ENCODE peak calls at places on chromosomes 16 and 17, in five cellular contexts. One of them, this sample, is unnamed.

GRCh38 chr17:17420561-17421269 is 56.1 kb upstream of the MED9 start:
- DNase-seq in sigmoid colon: peak; percentile 79
- DNase-seq in HCT116: no peak
- DNase-seq in transverse colon: no peak
- DNase-seq in esophagus muscularis mucosa: no peak
- DNase-seq in this sample: no peak

GRCh38 chr16:58515871-58516767 is 802 bp downstream of the SETD6 start:
- DNase-seq in HCT116: no peak
- DNase-seq in transverse colon: peak; percentile 67
- DNase-seq in sigmoid colon: peak; percentile 63
- DNase-seq in esophagus muscularis mucosa: no peak
- DNase-seq in this sample: peak; percentile 70

GRCh38 chr17:65334391-65334790 is 197.2 kb downstream of the RGS9 start:
- DNase-seq in sigmoid colon: no peak
- DNase-seq in esophagus muscularis mucosa: no peak
- DNase-seq in HCT116: no peak
- DNase-seq in transverse colon: no peak
- DNase-seq in this sample: no peak

GRCh38 chr17:49511810-49512209 is 16.7 kb downstream of the NGFR start:
- DNase-seq in transverse colon: no peak
- DNase-seq in esophagus muscularis mucosa: no peak
- DNase-seq in HCT116: no peak
- DNase-seq in sigmoid colon: no peak
- DNase-seq in this sample: no peak

GRCh38 chr17:549197-550040 is 165.2 kb downstream of the VPS53 start:
- DNase-seq in transverse colon: no peak
- DNase-seq in HCT116: no peak
- DNase-seq in esophagus muscularis mucosa: no peak
- DNase-seq in sigmoid colon: no peak
- DNase-seq in this sample: no peak

GRCh38 chr16:81520560-81521135 is 76.0 kb downstream of the CMIP start:
- DNase-seq in transverse colon: no peak
- DNase-seq in sigmoid colon: no peak
- DNase-seq in esophagus muscularis mucosa: no peak
- DNase-seq in HCT116: no peak
- DNase-seq in this sample: no peak

GRCh38 chr16:60027351-60027750 is 1293.2 kb upstream of the GOT2 start:
- DNase-seq in sigmoid colon: no peak
- DNase-seq in esophagus muscularis mucosa: no peak
- DNase-seq in HCT116: no peak
- DNase-seq in transverse colon: no peak
- DNase-seq in this sample: no peak

GRCh38 chr17:11693284-11693683 is 95.0 kb downstream of the DNAH9 start:
- DNase-seq in HCT116: no peak
- DNase-seq in esophagus muscularis mucosa: peak; percentile 3
- DNase-seq in transverse colon: no peak
- DNase-seq in sigmoid colon: no peak
- DNase-seq in this sample: no peak

GRCh38 chr16:53775821-53776431 is 72.0 kb downstream of the FTO start:
- DNase-seq in esophagus muscularis mucosa: no peak
- DNase-seq in transverse colon: peak; percentile 44
- DNase-seq in HCT116: no peak
- DNase-seq in sigmoid colon: no peak
- DNase-seq in this sample: peak; percentile 47

GRCh38 chr17:57463103-57463885 is 207.0 kb downstream of the MSI2 start:
- DNase-seq in sigmoid colon: no peak
- DNase-seq in esophagus muscularis mucosa: no peak
- DNase-seq in HCT116: no peak
- DNase-seq in transverse colon: peak; percentile 18
- DNase-seq in this sample: no peak

GRCh38 chr16:4771646-4772045 is 4.7 kb upstream of the ZNF500 start:
- DNase-seq in esophagus muscularis mucosa: no peak
- DNase-seq in sigmoid colon: no peak
- DNase-seq in HCT116: no peak
- DNase-seq in transverse colon: no peak
- DNase-seq in this sample: no peak

GRCh38 chr17:35807371-35808144 is 1.7 kb upstream of the TAF15 start:
- DNase-seq in transverse colon: no peak
- DNase-seq in HCT116: no peak
- DNase-seq in sigmoid colon: no peak
- DNase-seq in esophagus muscularis mucosa: no peak
- DNase-seq in this sample: no peak

GRCh38 chr17:35811759-35812158 is 2.5 kb downstream of the TAF15 start:
- DNase-seq in esophagus muscularis mucosa: no peak
- DNase-seq in transverse colon: no peak
- DNase-seq in HCT116: no peak
- DNase-seq in sigmoid colon: no peak
- DNase-seq in this sample: no peak

GRCh38 chr17:35808962-35809854 is at the start of gene TAF15:
- DNase-seq in HCT116: peak; percentile 95
- DNase-seq in esophagus muscularis mucosa: peak; percentile 98
- DNase-seq in sigmoid colon: peak; percentile 98
- DNase-seq in transverse colon: peak; percentile 97
- DNase-seq in this sample: peak; percentile 98

GRCh38 chr17:35808240-35808961 is 883 bp upstream of the TAF15 start:
- DNase-seq in esophagus muscularis mucosa: no peak
- DNase-seq in sigmoid colon: no peak
- DNase-seq in HCT116: no peak
- DNase-seq in transverse colon: no peak
- DNase-seq in this sample: peak; percentile 44

GRCh38 chr17:35809855-35810461 is 674 bp downstream of the TAF15 start:
- DNase-seq in esophagus muscularis mucosa: no peak
- DNase-seq in HCT116: no peak
- DNase-seq in sigmoid colon: no peak
- DNase-seq in transverse colon: no peak
- DNase-seq in this sample: no peak
- TF ChIP-seq POLR2AphosphoS5 in esophagus muscularis mucosa: no peak
- TF ChIP-seq POLR2AphosphoS5 in HCT116: no peak
- TF ChIP-seq POLR2AphosphoS5 in sigmoid colon: no peak
- TF ChIP-seq POLR2AphosphoS5 in transverse colon: no peak
- TF ChIP-seq POLR2AphosphoS5 in this sample: no peak

GRCh38 chr16:66901626-66902025 is 17.1 kb downstream of the CDH16 start:
- DNase-seq in HCT116: no peak
- DNase-seq in sigmoid colon: peak; percentile 66
- DNase-seq in transverse colon: no peak
- DNase-seq in esophagus muscularis mucosa: no peak
- DNase-seq in this sample: no peak
- H3K4me1 ChIP-seq in HCT116: peaks cover 17% of the 10 kb centered on the region
- H3K4me1 ChIP-seq in sigmoid colon: peaks cover 84% of the 10 kb centered on the region
- H3K4me1 ChIP-seq in transverse colon: peaks cover 44% of the 10 kb centered on the region
- H3K4me1 ChIP-seq in esophagus muscularis mucosa: peaks cover 94% of the 10 kb centered on the region
- H3K4me1 ChIP-seq in this sample: peaks cover 8% of the 10 kb centered on the region

DNA sequence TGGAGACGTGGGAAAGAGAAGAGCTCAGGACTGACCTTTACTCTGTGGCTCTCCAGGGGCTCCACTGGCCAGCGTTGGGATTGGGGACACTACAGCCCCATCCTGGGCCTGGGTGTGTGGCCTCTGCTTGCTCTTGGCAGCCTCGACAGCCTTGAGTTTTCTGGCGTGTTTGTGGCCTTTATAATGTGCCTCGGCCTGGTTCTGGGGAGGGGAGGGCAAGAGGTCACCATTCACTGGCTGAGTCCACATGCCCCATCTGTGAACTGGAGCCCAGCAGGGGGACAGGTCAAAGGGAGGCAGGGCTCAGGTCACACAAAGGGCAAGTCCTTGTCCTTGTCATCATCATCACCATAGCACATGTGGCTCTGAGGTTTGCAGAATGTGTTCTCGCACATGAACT is 11.7 kb downstream of the NKIRAS2 start:
- DNase-seq in HCT116: no peak
- DNase-seq in sigmoid colon: no peak
- DNase-seq in transverse colon: no peak
- DNase-seq in esophagus muscularis mucosa: no peak
- DNase-seq in this sample: no peak
- TF ChIP-seq POLR2AphosphoS5 in HCT116: no peak
- TF ChIP-seq POLR2AphosphoS5 in sigmoid colon: no peak
- TF ChIP-seq POLR2AphosphoS5 in transverse colon: no peak
- TF ChIP-seq POLR2AphosphoS5 in esophagus muscularis mucosa: no peak
- TF ChIP-seq POLR2AphosphoS5 in this sample: no peak

GRCh38 chr17:46192211-46192483 is 1.1 kb downstream of the KANSL1 start:
- DNase-seq in esophagus muscularis mucosa: no peak
- DNase-seq in HCT116: no peak
- DNase-seq in sigmoid colon: no peak
- DNase-seq in transverse colon: no peak
- DNase-seq in this sample: no peak
- H3K4me1 ChIP-seq in esophagus muscularis mucosa: peaks cover 54% of the 10 kb centered on the region
- H3K4me1 ChIP-seq in HCT116: peaks cover 49% of the 10 kb centered on the region
- H3K4me1 ChIP-seq in sigmoid colon: peaks cover 46% of the 10 kb centered on the region
- H3K4me1 ChIP-seq in transverse colon: peaks cover 31% of the 10 kb centered on the region
- H3K4me1 ChIP-seq in this sample: peaks cover 47% of the 10 kb centered on the region

DNA sequence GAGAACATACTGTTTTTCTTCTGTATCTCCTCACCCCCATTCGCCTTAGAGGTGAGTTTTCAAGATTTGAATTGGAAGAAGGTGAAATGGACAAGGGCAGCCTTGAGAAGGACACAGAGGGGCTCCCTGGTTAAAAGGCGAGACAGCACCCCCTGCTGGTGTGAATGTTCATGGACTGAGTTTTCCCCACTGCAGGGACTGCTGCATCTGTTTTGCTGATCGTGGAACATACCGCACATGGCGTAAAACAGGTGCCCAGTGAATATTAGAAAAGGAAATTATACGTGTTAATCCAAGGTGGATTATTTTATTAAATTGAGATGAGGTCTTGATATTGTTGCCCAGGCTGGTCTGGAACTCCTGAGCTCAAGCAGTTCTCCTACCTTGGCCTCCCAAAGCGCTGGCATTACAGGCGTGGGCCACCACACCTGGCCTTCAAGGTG is 54.5 kb downstream of the NDE1 start:
- DNase-seq in sigmoid colon: peak; percentile 88
- DNase-seq in esophagus muscularis mucosa: peak; percentile 94
- DNase-seq in transverse colon: peak; percentile 78
- DNase-seq in HCT116: peak; percentile 39
- DNase-seq in this sample: peak; percentile 86
- TF ChIP-seq POLR2AphosphoS5 in sigmoid colon: peak; percentile 33
- TF ChIP-seq POLR2AphosphoS5 in esophagus muscularis mucosa: peak; percentile 57
- TF ChIP-seq POLR2AphosphoS5 in transverse colon: no peak
- TF ChIP-seq POLR2AphosphoS5 in HCT116: peak; percentile 13
- TF ChIP-seq POLR2AphosphoS5 in this sample: no peak

GRCh38 chr17:62857526-62857925 is 49.4 kb upstream of the MARCHF10 start:
- DNase-seq in transverse colon: no peak
- DNase-seq in esophagus muscularis mucosa: no peak
- DNase-seq in HCT116: no peak
- DNase-seq in sigmoid colon: no peak
- DNase-seq in this sample: no peak
- H3K4me1 ChIP-seq in transverse colon: no peaks in the 10 kb centered on the region
- H3K4me1 ChIP-seq in esophagus muscularis mucosa: no peaks in the 10 kb centered on the region
- H3K4me1 ChIP-seq in HCT116: peaks cover 21% of the 10 kb centered on the region
- H3K4me1 ChIP-seq in sigmoid colon: no peaks in the 10 kb centered on the region
- H3K4me1 ChIP-seq in this sample: no peaks in the 10 kb centered on the region

DNA sequence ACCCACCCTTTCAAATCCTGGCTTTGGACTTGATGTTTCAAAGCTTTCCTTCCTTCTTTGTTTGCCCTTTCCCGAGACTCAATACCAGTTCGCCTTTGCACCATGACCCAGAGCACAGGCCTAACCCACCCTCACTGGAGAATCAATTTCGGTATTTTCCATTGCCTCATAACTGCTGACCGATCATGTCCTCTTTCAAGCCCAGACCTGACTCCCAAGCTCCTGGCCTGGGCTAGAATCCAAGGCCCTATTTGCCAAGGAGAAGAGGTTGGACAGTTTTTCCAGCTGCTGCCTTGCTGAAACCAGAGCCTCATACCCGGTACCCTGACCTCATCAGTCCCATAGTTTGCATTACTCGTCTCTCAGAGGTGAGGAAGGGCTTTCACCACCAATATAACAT is 35.3 kb upstream of the HELZ start:
- DNase-seq in transverse colon: no peak
- DNase-seq in esophagus muscularis mucosa: no peak
- DNase-seq in sigmoid colon: no peak
- DNase-seq in HCT116: no peak
- DNase-seq in this sample: no peak
- TF ChIP-seq POLR2AphosphoS5 in transverse colon: no peak
- TF ChIP-seq POLR2AphosphoS5 in esophagus muscularis mucosa: no peak
- TF ChIP-seq POLR2AphosphoS5 in sigmoid colon: no peak
- TF ChIP-seq POLR2AphosphoS5 in HCT116: no peak
- TF ChIP-seq POLR2AphosphoS5 in this sample: no peak

GRCh38 chr17:35543856-35544255 is 6.4 kb upstream of the SLFN12L start:
- DNase-seq in sigmoid colon: no peak
- DNase-seq in transverse colon: no peak
- DNase-seq in HCT116: no peak
- DNase-seq in esophagus muscularis mucosa: no peak
- DNase-seq in this sample: no peak

GRCh38 chr17:35540589-35541404 is 3.3 kb upstream of the SLFN12L start:
- DNase-seq in HCT116: no peak
- DNase-seq in sigmoid colon: peak; percentile 69
- DNase-seq in esophagus muscularis mucosa: peak; percentile 94
- DNase-seq in transverse colon: peak; percentile 49
- DNase-seq in this sample: no peak

GRCh38 chr17:35539659-35540026 is 2.2 kb upstream of the SLFN12L start:
- DNase-seq in esophagus muscularis mucosa: no peak
- DNase-seq in sigmoid colon: no peak
- DNase-seq in HCT116: no peak
- DNase-seq in transverse colon: no peak
- DNase-seq in this sample: peak; percentile 13

GRCh38 chr17:35542990-35543389 is 5.5 kb upstream of the SLFN12L start:
- DNase-seq in sigmoid colon: no peak
- DNase-seq in HCT116: no peak
- DNase-seq in esophagus muscularis mucosa: no peak
- DNase-seq in transverse colon: no peak
- DNase-seq in this sample: no peak

DNA sequence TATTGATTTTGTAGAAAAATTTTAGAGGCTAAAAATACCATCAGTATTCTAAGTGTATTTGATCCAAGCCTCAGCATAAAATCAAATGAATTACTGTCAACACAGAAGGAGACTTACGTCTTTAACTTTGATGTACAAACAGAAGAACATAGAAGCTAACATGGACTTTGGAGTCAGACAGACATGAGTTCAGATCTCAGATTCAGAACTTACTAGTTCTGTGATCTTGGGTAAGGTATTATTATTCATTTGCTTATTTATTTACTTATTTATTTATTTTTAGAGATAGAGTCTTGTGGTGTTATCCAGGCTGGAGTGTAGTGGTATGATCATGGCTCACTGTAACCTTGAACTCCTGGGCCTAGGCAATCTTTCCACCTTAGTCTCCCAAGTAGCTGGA is 4.0 kb upstream of the SLFN12L start:
- DNase-seq in esophagus muscularis mucosa: no peak
- DNase-seq in HCT116: no peak
- DNase-seq in sigmoid colon: no peak
- DNase-seq in transverse colon: no peak
- DNase-seq in this sample: no peak
- H3K4me1 ChIP-seq in esophagus muscularis mucosa: peaks cover 18% of the 10 kb centered on the region
- H3K4me1 ChIP-seq in HCT116: peaks cover 5% of the 10 kb centered on the region
- H3K4me1 ChIP-seq in sigmoid colon: no peaks in the 10 kb centered on the region
- H3K4me1 ChIP-seq in transverse colon: peaks cover 8% of the 10 kb centered on the region
- H3K4me1 ChIP-seq in this sample: no peaks in the 10 kb centered on the region

GRCh38 chr16:88649924-88650748 is 717 bp downstream of the CYBA start:
- DNase-seq in sigmoid colon: no peak
- DNase-seq in HCT116: no peak
- DNase-seq in transverse colon: peak; percentile 65
- DNase-seq in esophagus muscularis mucosa: no peak
- DNase-seq in this sample: peak; percentile 64
- TF ChIP-seq POLR2AphosphoS5 in sigmoid colon: no peak
- TF ChIP-seq POLR2AphosphoS5 in HCT116: no peak
- TF ChIP-seq POLR2AphosphoS5 in transverse colon: peak; percentile 31
- TF ChIP-seq POLR2AphosphoS5 in esophagus muscularis mucosa: no peak
- TF ChIP-seq POLR2AphosphoS5 in this sample: no peak

DNA sequence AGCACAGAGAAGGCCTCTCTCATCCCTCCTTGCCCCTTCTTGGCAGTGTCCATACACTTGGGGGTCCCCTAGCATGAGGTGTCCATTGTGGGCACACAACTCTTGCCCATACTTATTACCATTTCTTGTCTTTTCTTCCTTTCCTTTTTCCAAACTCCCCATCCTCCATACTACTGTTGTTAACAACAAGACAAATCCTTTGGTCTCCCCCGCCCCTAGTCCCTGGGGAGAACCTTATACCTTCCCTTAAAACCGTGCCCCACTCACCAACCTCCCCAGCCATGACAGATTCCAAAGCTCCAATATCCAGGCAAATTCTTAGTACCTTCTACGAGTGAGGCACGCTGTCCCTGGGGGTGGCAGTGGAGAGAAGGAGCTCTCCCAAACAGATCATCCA is 82.9 kb downstream of the GAS7 start:
- DNase-seq in HCT116: no peak
- DNase-seq in sigmoid colon: no peak
- DNase-seq in transverse colon: no peak
- DNase-seq in esophagus muscularis mucosa: no peak
- DNase-seq in this sample: no peak
- H3K4me1 ChIP-seq in HCT116: peaks cover 58% of the 10 kb centered on the region
- H3K4me1 ChIP-seq in sigmoid colon: peaks cover 47% of the 10 kb centered on the region
- H3K4me1 ChIP-seq in transverse colon: peaks cover 17% of the 10 kb centered on the region
- H3K4me1 ChIP-seq in esophagus muscularis mucosa: peaks cover 84% of the 10 kb centered on the region
- H3K4me1 ChIP-seq in this sample: peaks cover 27% of the 10 kb centered on the region

This sample was measured in GM23338.